ENCODE peak calls at places on chromosomes 11 and 22, in eight cellular contexts. Q is HL-60; M is spleen; U is stimulated activated CD4-positive, alpha-beta T cell treated with anti-CD3 and anti-CD28 coated beads, TNF-alpha, amount 100 ng/mL, for 4 hours; V is Caki2; W is A549; D is adipocyte; Z is NCI-H1092. T is an unnamed sample.

GRCh38 chr11:38543311-38543710 is 1945.3 kb upstream of the RAG2 start:
- DNase-seq in M (no peak), V (no peak), U (no peak), W (no peak), Q (no peak), Z (no peak), D (peak; percentile 54), T (no peak)

GRCh38 chr22:22245935-22246525 is 1.4 kb downstream of the VPREB1 start:
- DNase-seq in Z (no peak), U (no peak), Q (no peak), M (no peak), W (no peak), V (no peak), D (no peak), T (no peak)

GRCh38 chr11:46381836-46382643 is 571 bp downstream of the MDK start:
- DNase-seq in Q (no peak), W (no peak), U (no peak), Z (no peak), D (no peak), V (no peak), M (peak; percentile 82), T (no peak)

GRCh38 chr11:4115128-4115527 is 20.5 kb downstream of the RRM1 start:
- DNase-seq in W (no peak), D (no peak), V (no peak), Z (no peak), M (no peak), U (no peak), Q (no peak), T (no peak)

GRCh38 chr11:92107331-92107730 is 117.3 kb upstream of the FAT3 start:
- DNase-seq in V (no peak), M (no peak), U (no peak), W (no peak), D (no peak), Q (no peak), Z (no peak), T (no peak)

GRCh38 chr22:24834845-24835570 is 29.0 kb downstream of the SGSM1 start:
- DNase-seq in V (peak; percentile 32), D (no peak), Q (no peak), M (peak; percentile 10), U (no peak), W (peak; percentile 39), Z (peak; percentile 58), T (no peak)

GRCh38 chr11:61637287-61637686 is 42.9 kb upstream of the DAGLA start:
- DNase-seq in M (no peak), Q (no peak), Z (no peak), W (no peak), U (no peak), D (no peak), V (no peak), T (no peak)

GRCh38 chr22:50520826-50521453 is 4.5 kb downstream of the SCO2 start:
- DNase-seq in D (no peak), M (no peak), Q (no peak), Z (no peak), V (no peak), W (no peak), U (no peak), T (no peak)

GRCh38 chr22:48842583-48842945 is 985.1 kb downstream of the BRD1 start:
- DNase-seq in Z (no peak), V (no peak), D (no peak), M (peak; percentile 63), Q (no peak), W (no peak), U (no peak), T (no peak)

GRCh38 chr11:1732421-1733008 is 17.9 kb downstream of the IFITM10 start:
- DNase-seq in D (no peak), Z (no peak), W (no peak), M (peak; percentile 64), Q (no peak), V (no peak), U (no peak), T (no peak)

GRCh38 chr11:67389477-67389876 is 2.3 kb upstream of the RAD9A start:
- DNase-seq in U (no peak), V (no peak), D (peak; percentile 59), M (peak; percentile 82), Q (no peak), W (peak; percentile 59), Z (no peak), T (no peak)

GRCh38 chr22:47163876-47164513 is 401.5 kb downstream of the TBC1D22A start:
- DNase-seq in U (no peak), W (no peak), Z (no peak), D (no peak), V (no peak), Q (no peak), M (peak; percentile 61), T (peak; percentile 71)

GRCh38 chr22:49929553-49929979 is 11.1 kb downstream of the CRELD2 start:
- DNase-seq in V (peak; percentile 37), D (peak; percentile 77), Q (no peak), U (peak; percentile 65), Z (no peak), W (no peak), M (peak; percentile 97), T (peak; percentile 84)

GRCh38 chr22:36021649-36022048 is 7.0 kb downstream of the RBFOX2 start:
- DNase-seq in U (no peak), V (no peak), Z (no peak), D (peak; percentile 41), Q (no peak), W (no peak), M (no peak), T (no peak)

T was measured in cardiac septum.